ENCODE peak calls at places on chromosome 16, in four cellular contexts. K is KG1; F is Peyer's patch; O is CD4-positive, alpha-beta memory T cell. E is an unnamed sample.

GRCh38 chr16:78659668-78660217 is 560.3 kb downstream of the WWOX start:
- DNase-seq in K (no peak), F (no peak), O (no peak), E (peak; percentile 1)

GRCh38 chr16:49588729-49589384 is 215.3 kb downstream of the C16orf78 start:
- DNase-seq in K (no peak), F (no peak), O (no peak), E (no peak)

GRCh38 chr16:22161999-22162657 is at the start of gene SDR42E2:
- DNase-seq in K (no peak), F (no peak), O (peak; percentile 39), E (peak; percentile 75)

GRCh38 chr16:76071690-76072089 is 205.5 kb upstream of the CNTNAP4 start:
- DNase-seq in K (no peak), F (no peak), O (no peak), E (no peak)

GRCh38 chr16:82926500-82926899 is 299.7 kb downstream of the CDH13 start:
- DNase-seq in K (no peak), F (no peak), O (no peak), E (no peak)

GRCh38 chr16:11603331-11603750 is 16.6 kb upstream of the LITAF start:
- DNase-seq in K (no peak), F (no peak), O (no peak), E (no peak)

GRCh38 chr16:16021988-16022682 is 72.7 kb downstream of the ABCC1 start:
- DNase-seq in K (no peak), F (peak; percentile 43), O (no peak), E (peak; percentile 91)

GRCh38 chr16:2147981-2148671 is at the start of gene RAB26:
- DNase-seq in K (no peak), F (peak; percentile 74), O (peak; percentile 56), E (peak; percentile 97)

GRCh38 chr16:81786321-81786720 is 7.2 kb downstream of the PLCG2 start:
- DNase-seq in K (no peak), F (no peak), O (no peak), E (no peak)

GRCh38 chr16:56691885-56692284 is 9.6 kb downstream of the MT1X start:
- DNase-seq in K (no peak), F (no peak), O (no peak), E (peak; percentile 53)

GRCh38 chr16:52964290-52964689 is 88.4 kb downstream of the CHD9NB start:
- DNase-seq in K (no peak), F (no peak), O (no peak), E (no peak)

GRCh38 chr16:86879268-86879667 is 300.9 kb downstream of the FOXL1 start:
- DNase-seq in K (no peak), F (no peak), O (no peak), E (no peak)

GRCh38 chr16:87235810-87236515 is 81.2 kb downstream of the C16orf95 start:
- DNase-seq in K (peak; percentile 43), F (peak; percentile 29), O (no peak), E (no peak)

GRCh38 chr16:24976971-24977672 is 38.0 kb downstream of the ARHGAP17 start:
- DNase-seq in K (no peak), F (no peak), O (no peak), E (no peak)

GRCh38 chr16:2482181-2483107 is 7.5 kb downstream of the TBC1D24 start:
- DNase-seq in K (no peak), F (no peak), O (no peak), E (peak; percentile 82)

GRCh38 chr16:8867483-8868271 is 1.1 kb downstream of the CARHSP1 start:
- DNase-seq in K (peak; percentile 51), F (peak; percentile 33), O (peak; percentile 31), E (peak; percentile 43)

GRCh38 chr16:78926723-78927200 is 673.8 kb downstream of the MAF start:
- DNase-seq in K (no peak), F (no peak), O (no peak), E (no peak)

GRCh38 chr16:66207864-66208226 is 158.6 kb upstream of the CDH5 start:
- DNase-seq in K (no peak), F (no peak), O (no peak), E (no peak)

GRCh38 chr16:69049146-69049545 is 56.3 kb upstream of the HAS3 start:
- DNase-seq in K (no peak), F (no peak), O (no peak), E (no peak)

GRCh38 chr16:81885976-81886586 is 107.0 kb downstream of the PLCG2 start:
- DNase-seq in K (no peak), F (no peak), O (no peak), E (peak; percentile 69)

GRCh38 chr16:57279780-57280638 is 4.5 kb downstream of the PLLP start:
- DNase-seq in K (no peak), F (no peak), O (peak; percentile 24), E (no peak)

GRCh38 chr16:53282328-53282727 is 151.9 kb upstream of the RBL2 start:
- DNase-seq in K (no peak), F (no peak), O (no peak), E (no peak)

GRCh38 chr16:78034530-78034929 is 12.2 kb downstream of the CLEC3A start:
- DNase-seq in K (peak; percentile 19), F (no peak), O (no peak), E (no peak)

GRCh38 chr16:12417830-12418229 is 385.9 kb downstream of the CPPED1 start:
- DNase-seq in K (no peak), F (no peak), O (no peak), E (no peak)

GRCh38 chr16:84739349-84740124 is 39.7 kb downstream of the USP10 start:
- DNase-seq in K (no peak), F (no peak), O (no peak), E (no peak)

GRCh38 chr16:23922406-23922805 is 86.6 kb downstream of the PRKCB start:
- DNase-seq in K (no peak), F (no peak), O (no peak), E (no peak)

GRCh38 chr16:27228036-27228435 is 24.7 kb downstream of the KDM8 start:
- DNase-seq in K (no peak), F (no peak), O (no peak), E (no peak)

GRCh38 chr16:14334366-14335105 is 263.4 kb downstream of the MRTFB start:
- DNase-seq in K (no peak), F (no peak), O (no peak), E (no peak)

GRCh38 chr16:29811896-29812665 is at the start of gene PRRT2:
- DNase-seq in K (no peak), F (peak; percentile 51), O (peak; percentile 28), E (peak; percentile 72)

GRCh38 chr16:85508388-85508787 is 104.7 kb upstream of the GSE1 start:
- DNase-seq in K (no peak), F (no peak), O (no peak), E (no peak)

GRCh38 chr16:13779676-13780075 is 140.3 kb upstream of the ERCC4 start:
- DNase-seq in K (no peak), F (no peak), O (no peak), E (peak; percentile 11)

GRCh38 chr16:89043636-89044393 is 49.8 kb upstream of the ACSF3 start:
- DNase-seq in K (no peak), F (no peak), O (no peak), E (no peak)

E was measured in DMS53.